ENCODE peak calls at places on chromosomes 12 and 14, in six cellular contexts. K, D, B, C, Q and I are unnamed samples.

GRCh38 chr12:64714551-64714968 is 44.6 kb downstream of the GNS start:
- DNase-seq in K (no peak), D (no peak), B (no peak), C (no peak), Q (no peak), I (peak; percentile 10)

GRCh38 chr12:119902084-119902509 is 25.0 kb upstream of the CIT start:
- DNase-seq in K (peak; percentile 68), D (peak; percentile 44), B (peak; percentile 19), C (peak; percentile 15), Q (peak; percentile 85), I (peak; percentile 65)

GRCh38 chr14:74382231-74382630 is 34.0 kb downstream of the VRTN start:
- DNase-seq in K (no peak), D (no peak), B (no peak), C (no peak), Q (no peak), I (no peak)

GRCh38 chr12:122965356-122965755 is 907 bp downstream of the ABCB9 start:
- DNase-seq in K (no peak), D (no peak), B (no peak), C (no peak), Q (peak; percentile 38), I (no peak)

GRCh38 chr14:23124337-23124954 is 5.4 kb upstream of the CEBPE start:
- DNase-seq in K (no peak), D (no peak), B (no peak), C (no peak), Q (no peak), I (no peak)

GRCh38 chr12:62813031-62813829 is 121.7 kb downstream of the PPM1H start:
- DNase-seq in K (peak; percentile 87), D (peak; percentile 48), B (no peak), C (peak; percentile 68), Q (peak; percentile 65), I (peak; percentile 87)

GRCh38 chr14:50064993-50065392 is 51.4 kb downstream of the VCPKMT start:
- DNase-seq in K (no peak), D (peak; percentile 22), B (no peak), C (no peak), Q (no peak), I (no peak)

GRCh38 chr12:64666054-64666914 is 56.0 kb downstream of the RASSF3 start:
- DNase-seq in K (peak; percentile 36), D (peak; percentile 66), B (no peak), C (no peak), Q (no peak), I (no peak)

GRCh38 chr12:95218852-95219171 is 1.2 kb downstream of the VEZT start:
- DNase-seq in K (no peak), D (no peak), B (peak; percentile 40), C (no peak), Q (peak; percentile 55), I (peak; percentile 26)

GRCh38 chr12:26124491-26125450 is at the start of gene BHLHE41:
- DNase-seq in K (peak; percentile 67), D (peak; percentile 76), B (peak; percentile 83), C (peak; percentile 84), Q (no peak), I (peak; percentile 72)

GRCh38 chr14:23148596-23149249 is 29.7 kb upstream of the CEBPE start:
- DNase-seq in K (peak; percentile 68), D (peak; percentile 27), B (no peak), C (no peak), Q (no peak), I (no peak)

GRCh38 chr12:27535318-27535717 is 11.3 kb downstream of the PPFIBP1 start:
- DNase-seq in K (no peak), D (no peak), B (no peak), C (no peak), Q (no peak), I (no peak)

GRCh38 chr14:89721991-89722390 is 232.5 kb downstream of the EFCAB11 start:
- DNase-seq in K (peak; percentile 3), D (no peak), B (no peak), C (no peak), Q (no peak), I (no peak)

GRCh38 chr14:104294628-104294982 is 156.2 kb downstream of the KIF26A start:
- DNase-seq in K (no peak), D (no peak), B (no peak), C (peak; percentile 4), Q (no peak), I (peak; percentile 29)

GRCh38 chr12:50545783-50546182 is 41.0 kb downstream of the DIP2B start:
- DNase-seq in K (no peak), D (no peak), B (no peak), C (no peak), Q (no peak), I (no peak)

GRCh38 chr12:19227190-19227879 is 97.8 kb downstream of the PLEKHA5 start:
- DNase-seq in K (peak; percentile 29), D (no peak), B (no peak), C (no peak), Q (no peak), I (no peak)

GRCh38 chr12:42426733-42427132 is 100.8 kb downstream of the PPHLN1 start:
- DNase-seq in K (peak; percentile 73), D (peak; percentile 72), B (no peak), C (no peak), Q (peak; percentile 94), I (peak; percentile 59)

GRCh38 chr14:105926415-105927093 is 400.2 kb downstream of the TMEM121 start:
- DNase-seq in K (no peak), D (no peak), B (no peak), C (no peak), Q (no peak), I (no peak)
- H3K9me3 ChIP-seq in K (no peaks in the 10 kb centered on the region), D (peaks cover 14% of the 10 kb centered on the region), B (peaks cover 5% of the 10 kb centered on the region), C (peaks cover 30% of the 10 kb centered on the region), Q (no peaks in the 10 kb centered on the region), I (no peaks in the 10 kb centered on the region)

GRCh38 chr14:97490521-97491070 is 693.4 kb downstream of the VRK1 start:
- DNase-seq in K (no peak), D (no peak), B (no peak), C (no peak), Q (no peak), I (no peak)
- H3K9me3 ChIP-seq in K (no peaks in the 10 kb centered on the region), D (peaks cover 4% of the 10 kb centered on the region), B (no peaks in the 10 kb centered on the region), C (peaks cover 7% of the 10 kb centered on the region), Q (no peaks in the 10 kb centered on the region), I (no peaks in the 10 kb centered on the region)

GRCh38 chr12:52751795-52752194 is 25.4 kb downstream of the KRT76 start:
- DNase-seq in K (no peak), D (no peak), B (no peak), C (no peak), Q (no peak), I (no peak)
- H3K9me3 ChIP-seq in K (no peaks in the 10 kb centered on the region), D (no peaks in the 10 kb centered on the region), B (no peaks in the 10 kb centered on the region), C (no peaks in the 10 kb centered on the region), Q (no peaks in the 10 kb centered on the region), I (no peaks in the 10 kb centered on the region)

GRCh38 chr14:72013606-72014129 is 81.4 kb downstream of the RGS6 start:
- DNase-seq in K (no peak), D (no peak), B (no peak), C (no peak), Q (no peak), I (no peak)
- H3K9me3 ChIP-seq in K (no peaks in the 10 kb centered on the region), D (no peaks in the 10 kb centered on the region), B (no peaks in the 10 kb centered on the region), C (no peaks in the 10 kb centered on the region), Q (no peaks in the 10 kb centered on the region), I (no peaks in the 10 kb centered on the region)

GRCh38 chr14:20116748-20117147 is 6.2 kb downstream of the OR4K17 start:
- DNase-seq in K (no peak), D (no peak), B (no peak), C (no peak), Q (peak; percentile 76), I (no peak)

GRCh38 chr14:20118795-20119194 is 8.3 kb downstream of the OR4K17 start:
- DNase-seq in K (no peak), D (no peak), B (no peak), C (no peak), Q (no peak), I (no peak)
- H3K9me3 ChIP-seq in K (no peaks in the 10 kb centered on the region), D (no peaks in the 10 kb centered on the region), B (peaks cover 10% of the 10 kb centered on the region), C (peaks cover 53% of the 10 kb centered on the region), Q (peaks cover 15% of the 10 kb centered on the region), I (no peaks in the 10 kb centered on the region)

DNA sequence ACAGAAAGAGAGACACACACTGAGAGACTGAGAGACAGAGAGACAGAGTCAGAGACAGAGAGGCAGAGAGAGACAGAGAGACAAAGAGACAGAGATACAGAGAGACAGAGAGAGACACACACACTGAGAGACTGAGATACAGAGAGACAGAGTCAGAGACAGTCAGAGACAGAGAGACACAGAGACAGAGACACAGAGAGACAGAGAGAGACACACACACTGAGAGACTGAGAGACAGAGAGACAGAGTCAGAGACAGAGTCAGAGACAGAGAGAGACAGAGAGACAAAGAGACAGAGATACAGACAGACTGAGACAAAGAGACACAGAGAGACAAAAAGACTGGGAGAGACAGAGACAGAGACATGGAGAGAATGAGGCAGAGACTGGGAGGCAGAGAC is 90.0 kb downstream of the GALNT9 start:
- DNase-seq in K (no peak), D (no peak), B (no peak), C (no peak), Q (no peak), I (no peak)
- H3K9me3 ChIP-seq in K (no peaks in the 10 kb centered on the region), D (no peaks in the 10 kb centered on the region), B (no peaks in the 10 kb centered on the region), C (no peaks in the 10 kb centered on the region), Q (no peaks in the 10 kb centered on the region), I (no peaks in the 10 kb centered on the region)

GRCh38 chr12:21001778-21002177 is 129.2 kb upstream of the SLCO1B1 start:
- DNase-seq in K (no peak), D (no peak), B (no peak), C (no peak), Q (no peak), I (no peak)
- H3K9me3 ChIP-seq in K (no peaks in the 10 kb centered on the region), D (no peaks in the 10 kb centered on the region), B (no peaks in the 10 kb centered on the region), C (peaks cover 19% of the 10 kb centered on the region), Q (no peaks in the 10 kb centered on the region), I (no peaks in the 10 kb centered on the region)

GRCh38 chr12:131253376-131254026 is 299.8 kb downstream of the ADGRD1 start:
- DNase-seq in K (no peak), D (no peak), B (no peak), C (no peak), Q (no peak), I (no peak)
- H3K9me3 ChIP-seq in K (no peaks in the 10 kb centered on the region), D (peaks cover 10% of the 10 kb centered on the region), B (no peaks in the 10 kb centered on the region), C (peaks cover 5% of the 10 kb centered on the region), Q (no peaks in the 10 kb centered on the region), I (no peaks in the 10 kb centered on the region)